ENCODE peak calls at places on chromosome 22, in seven cellular contexts. B is GM23248; N is spleen; J is T follicular helper cell; P is HAP-1; X is foreskin keratinocyte; U is stimulated activated CD4-positive, alpha-beta T cell treated with anti-CD3 and anti-CD28 coated beads, Interleukin-12 subunit alpha, Interleukin-12 subunit beta, amount 100 ng/mL, for 4 hours. K is an unnamed sample.
A peak's percentile ranks its signal among the peaks of the same experiment; 100 is the strongest.

GRCh38 chr22:42639541-42640241 is 710 bp downstream of the ATP5MGL start:
- DNase-seq in J (no peak), P (no peak), N (no peak), X (no peak), U (no peak), B (peak; percentile 30), K (no peak)

GRCh38 chr22:36258750-36259619 is 6.1 kb downstream of the APOL1 start:
- DNase-seq in X (no peak), P (no peak), B (no peak), U (no peak), N (no peak), J (no peak), K (no peak)

GRCh38 chr22:44279059-44279340 is 33.8 kb downstream of the SHISAL1 start:
- DNase-seq in J (no peak), U (no peak), N (no peak), P (no peak), X (no peak), B (no peak), K (no peak)

GRCh38 chr22:41595703-41596102 is 6.1 kb upstream of the PMM1 start:
- DNase-seq in X (no peak), U (no peak), P (no peak), N (peak; percentile 25), J (no peak), B (no peak), K (no peak)

GRCh38 chr22:17302616-17303015 is 66.6 kb upstream of the CECR2 start:
- DNase-seq in P (no peak), J (no peak), U (no peak), B (no peak), N (peak; percentile 35), X (no peak), K (no peak)

GRCh38 chr22:36075230-36075629 is 46.6 kb upstream of the RBFOX2 start:
- DNase-seq in U (no peak), N (no peak), P (no peak), B (no peak), X (no peak), J (no peak), K (no peak)

GRCh38 chr22:22616636-22617035 is 27.8 kb upstream of the GGTLC2 start:
- DNase-seq in B (no peak), U (peak; percentile 11), N (no peak), J (no peak), X (peak; percentile 42), P (no peak), K (no peak)

GRCh38 chr22:49403102-49403501 is 424.6 kb downstream of the BRD1 start:
- DNase-seq in P (no peak), U (no peak), B (no peak), X (no peak), N (peak; percentile 41), J (no peak), K (no peak)

GRCh38 chr22:20174785-20175596 is 24.1 kb upstream of the CCDC188 start:
- DNase-seq in N (no peak), B (peak; percentile 25), P (no peak), X (no peak), J (no peak), U (no peak), K (no peak)

GRCh38 chr22:40512426-40513136 is 123.9 kb downstream of the MRTFA start:
- DNase-seq in N (no peak), J (no peak), U (no peak), B (peak; percentile 98), X (peak; percentile 98), P (no peak), K (no peak)

GRCh38 chr22:39973656-39974055 is 13.5 kb downstream of the TMA7B start:
- DNase-seq in P (no peak), N (no peak), J (no peak), U (no peak), B (no peak), X (no peak), K (no peak)

GRCh38 chr22:19240813-19241592 is 50.5 kb downstream of the CLTCL1 start:
- DNase-seq in J (no peak), P (no peak), U (no peak), X (no peak), B (no peak), N (no peak), K (no peak)

GRCh38 chr22:37781434-37782059 is 26.2 kb upstream of the GCAT start:
- DNase-seq in N (no peak), P (no peak), J (no peak), U (no peak), B (peak; percentile 64), X (no peak), K (no peak)

GRCh38 chr22:40199852-40200251 is 22.1 kb downstream of the TNRC6B start:
- DNase-seq in X (no peak), B (no peak), P (no peak), N (no peak), U (no peak), J (no peak), K (no peak)

GRCh38 chr22:30754971-30755759 is 60.5 kb downstream of the OSBP2 start:
- DNase-seq in P (peak; percentile 12), B (peak; percentile 91), J (peak; percentile 13), N (no peak), X (peak; percentile 59), U (peak; percentile 33), K (no peak)

GRCh38 chr22:17343766-17344165 is 25.5 kb upstream of the CECR2 start:
- DNase-seq in J (no peak), N (no peak), U (no peak), B (no peak), X (no peak), P (no peak), K (no peak)

GRCh38 chr22:33023119-33023827 is 34.9 kb downstream of the SYN3 start:
- DNase-seq in X (no peak), U (no peak), P (no peak), J (no peak), N (no peak), B (no peak), K (no peak)

GRCh38 chr22:30294830-30295229 is 5.5 kb upstream of the CASTOR1 start:
- DNase-seq in X (no peak), B (no peak), U (no peak), J (no peak), N (no peak), P (no peak), K (no peak)

GRCh38 chr22:39954584-39955055 is 5.6 kb upstream of the TMA7B start:
- DNase-seq in U (no peak), B (peak; percentile 60), J (no peak), X (peak; percentile 36), N (no peak), P (peak; percentile 26), K (no peak)

GRCh38 chr22:25105817-25106650 is 93.6 kb upstream of the CRYBB3 start:
- DNase-seq in B (no peak), X (no peak), P (no peak), N (no peak), U (no peak), J (no peak), K (no peak)

GRCh38 chr22:36323855-36324331 is 63.9 kb downstream of the MYH9 start:
- DNase-seq in P (no peak), U (no peak), X (no peak), B (peak; percentile 83), N (no peak), J (no peak), K (no peak)

GRCh38 chr22:25987948-25988347 is 181.3 kb upstream of the SEZ6L start:
- DNase-seq in N (no peak), P (no peak), J (no peak), B (no peak), U (no peak), X (no peak), K (no peak)

GRCh38 chr22:43652845-43653244 is 159.3 kb downstream of the EFCAB6 start:
- DNase-seq in P (no peak), B (no peak), U (no peak), X (no peak), N (no peak), J (no peak), K (no peak)

GRCh38 chr22:45710469-45710868 is 38.8 kb downstream of the ATXN10 start:
- DNase-seq in J (no peak), X (no peak), N (no peak), B (no peak), U (no peak), P (no peak), K (no peak)

GRCh38 chr22:19868773-19869471 is 14.2 kb upstream of the GNB1L start:
- DNase-seq in J (no peak), N (peak; percentile 62), P (no peak), U (no peak), B (no peak), X (peak; percentile 72), K (no peak)

GRCh38 chr22:28801845-28802594 is 1.7 kb upstream of the XBP1 start:
- DNase-seq in J (no peak), X (peak; percentile 23), N (no peak), B (no peak), U (no peak), P (peak; percentile 39), K (no peak)

GRCh38 chr22:44597616-44598015 is 99.6 kb upstream of the RTL6 start:
- DNase-seq in U (no peak), B (peak; percentile 59), N (no peak), X (no peak), P (no peak), J (no peak), K (no peak)

GRCh38 chr22:22931557-22932270 is 44.1 kb downstream of the IGLL5 start:
- DNase-seq in X (no peak), N (peak; percentile 77), P (no peak), B (no peak), J (no peak), U (no peak), K (no peak)

GRCh38 chr22:47625531-47626427 is 863.3 kb downstream of the TBC1D22A start:
- DNase-seq in U (no peak), B (no peak), N (no peak), X (no peak), J (no peak), P (no peak), K (no peak)

GRCh38 chr22:33073989-33074391 is 15.8 kb upstream of the SYN3 start:
- DNase-seq in U (no peak), X (peak; percentile 93), J (no peak), N (no peak), B (peak; percentile 65), P (no peak), K (no peak)

GRCh38 chr22:33927752-33928151 is 7.5 kb upstream of the LARGE1 start:
- DNase-seq in B (no peak), N (no peak), U (no peak), X (no peak), J (no peak), P (no peak), K (no peak)

GRCh38 chr22:38213319-38214247 is 11.8 kb downstream of the MAFF start:
- DNase-seq in P (no peak), J (no peak), N (no peak), B (no peak), U (no peak), X (no peak), K (no peak)

GRCh38 chr22:39317756-39318506 is 1.5 kb downstream of the RPL3 start:
- DNase-seq in B (peak; percentile 81), U (no peak), J (no peak), P (no peak), N (no peak), X (peak; percentile 31), K (no peak)

GRCh38 chr22:36362819-36363377 is 24.9 kb downstream of the MYH9 start:
- DNase-seq in U (no peak), N (no peak), X (no peak), P (no peak), J (no peak), B (peak; percentile 86), K (no peak)

GRCh38 chr22:25081409-25081824 is 118.2 kb upstream of the CRYBB3 start:
- DNase-seq in N (no peak), U (peak; percentile 49), J (peak; percentile 21), B (peak; percentile 41), X (no peak), P (peak; percentile 22), K (no peak)

GRCh38 chr22:42317691-42318547 is 47.5 kb upstream of the TCF20 start:
- DNase-seq in X (peak; percentile 55), J (no peak), B (no peak), U (no peak), P (no peak), N (no peak), K (peak; percentile 18)

GRCh38 chr22:17792289-17792688 is 18.0 kb upstream of the BID start:
- DNase-seq in J (no peak), N (no peak), X (no peak), U (no peak), P (no peak), B (no peak), K (no peak)

GRCh38 chr22:42648368-42649260 is 578 bp downstream of the CYB5R3 start:
- DNase-seq in U (no peak), B (peak; percentile 80), P (peak; percentile 28), X (no peak), N (peak; percentile 84), J (no peak), K (no peak)